ENCODE peak calls at places on chromosome 1, in seven cellular contexts. S is keratinocyte, C is testis, N is esophagus squamous epithelium, T is cardiac muscle cell, Q is mucosa of descending colon, I is right cardiac atrium. O is an unnamed sample.

GRCh38 chr1:90371106-90371813 is 345.8 kb downstream of the BARHL2 start:
- DNase-seq in C (no peak), T (no peak), Q (no peak), S (no peak), I (no peak), N (no peak), O (no peak)

GRCh38 chr1:234778215-234779159 is 168.5 kb upstream of the IRF2BP2 start:
- DNase-seq in N (no peak), T (no peak), Q (no peak), C (no peak), I (peak; percentile 36), S (no peak), O (peak; percentile 44)

GRCh38 chr1:37069406-37069805 is 35.1 kb upstream of the GRIK3 start:
- DNase-seq in T (no peak), C (no peak), Q (no peak), I (no peak), S (no peak), N (no peak), O (no peak)

GRCh38 chr1:115677172-115677542 is 35.4 kb downstream of the VANGL1 start:
- DNase-seq in Q (no peak), I (no peak), N (no peak), T (peak; percentile 22), C (no peak), S (no peak), O (no peak)

GRCh38 chr1:85328713-85329376 is 52.4 kb upstream of the BCL10 start:
- DNase-seq in I (no peak), N (no peak), S (peak; percentile 81), C (no peak), T (peak; percentile 97), Q (no peak), O (peak; percentile 17)

GRCh38 chr1:115524211-115524610 is 117.6 kb upstream of the VANGL1 start:
- DNase-seq in T (no peak), S (peak; percentile 79), I (no peak), Q (no peak), N (no peak), C (no peak), O (no peak)

GRCh38 chr1:231162300-231162969 is 577 bp downstream of the TRIM67 start:
- DNase-seq in S (no peak), T (peak; percentile 36), C (peak; percentile 25), N (no peak), I (peak; percentile 45), Q (peak; percentile 28), O (peak; percentile 14)

GRCh38 chr1:82564338-82564737 is 763.6 kb downstream of the ADGRL2 start:
- DNase-seq in Q (no peak), I (peak; percentile 14), N (no peak), S (no peak), C (peak; percentile 38), T (no peak), O (no peak)

GRCh38 chr1:19046972-19047371 is 90.5 kb upstream of the IFFO2 start:
- DNase-seq in S (no peak), T (no peak), I (no peak), C (no peak), N (no peak), Q (no peak), O (no peak)

GRCh38 chr1:236950365-236950764 is 53.9 kb downstream of the MT1HL1 start:
- DNase-seq in C (no peak), S (no peak), I (no peak), T (no peak), Q (no peak), N (no peak), O (no peak)

GRCh38 chr1:24830680-24831272 is 85.5 kb downstream of the CLIC4 start:
- DNase-seq in Q (no peak), N (no peak), I (no peak), C (no peak), S (peak; percentile 33), T (peak; percentile 83), O (peak; percentile 53)

GRCh38 chr1:69163779-69164178 is 403.9 kb upstream of the LRRC7 start:
- DNase-seq in T (no peak), C (no peak), S (no peak), I (no peak), Q (no peak), N (no peak), O (no peak)

GRCh38 chr1:97565886-97566285 is 354.9 kb downstream of the DPYD start:
- DNase-seq in T (peak; percentile 13), N (no peak), I (no peak), C (no peak), S (no peak), Q (no peak), O (no peak)

GRCh38 chr1:155177192-155177917 is 3.7 kb downstream of the TRIM46 start:
- DNase-seq in T (no peak), N (no peak), C (no peak), Q (no peak), I (no peak), S (no peak), O (no peak)

GRCh38 chr1:16145988-16146887 is 9.6 kb downstream of the EPHA2 start:
- DNase-seq in S (no peak), N (no peak), Q (peak; percentile 45), T (peak; percentile 95), I (peak; percentile 84), C (peak; percentile 85), O (no peak)

GRCh38 chr1:16143005-16143565 is 12.8 kb downstream of the EPHA2 start:
- DNase-seq in Q (no peak), S (no peak), N (no peak), T (no peak), C (no peak), I (no peak), O (no peak)

GRCh38 chr1:16143566-16144324 is 12.1 kb downstream of the EPHA2 start:
- DNase-seq in Q (peak; percentile 66), T (peak; percentile 32), I (peak; percentile 50), S (no peak), C (peak; percentile 80), N (no peak), O (peak; percentile 97)

GRCh38 chr1:16145030-16145987 is 10.6 kb downstream of the EPHA2 start:
- DNase-seq in T (peak; percentile 92), S (no peak), N (no peak), Q (peak; percentile 87), I (peak; percentile 84), C (peak; percentile 46), O (peak; percentile 80)

GRCh38 chr1:16144325-16145029 is 11.4 kb downstream of the EPHA2 start:
- DNase-seq in S (no peak), N (no peak), Q (no peak), T (no peak), I (no peak), C (no peak), O (no peak)
- H3K4me3 ChIP-seq in S (no peak overlapping the region), N (peak overlapping the region; percentile 3), Q (no peak overlapping the region), T (no peak overlapping the region), I (no peak overlapping the region), C (no peak overlapping the region), O (peak overlapping the region; percentile 41)

DNA sequence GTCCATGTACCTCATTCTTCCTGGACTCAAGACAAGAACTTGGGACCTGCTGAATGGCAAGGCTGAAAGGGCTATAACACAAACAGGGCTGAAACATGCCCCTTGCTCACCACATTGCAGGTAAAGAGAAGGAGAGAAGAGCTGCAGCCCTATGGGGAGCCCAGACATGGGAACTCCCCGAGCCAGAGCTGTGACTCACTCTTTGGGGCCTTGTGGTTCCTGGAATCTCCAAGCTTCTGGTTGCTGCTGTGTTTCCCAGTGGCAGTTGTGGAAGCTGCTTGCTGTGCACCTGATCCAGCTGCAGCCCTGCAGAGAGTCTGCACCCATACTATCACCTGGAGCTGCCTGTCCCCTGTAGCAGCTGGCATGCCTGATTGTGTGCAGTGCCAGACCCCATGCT is 82.2 kb downstream of the OLFML3 start:
- DNase-seq in T (no peak), I (no peak), N (no peak), Q (no peak), S (no peak), C (no peak), O (no peak)
- H3K4me1 ChIP-seq in T (no peaks in the 10 kb centered on the region), I (no peaks in the 10 kb centered on the region), N (no peaks in the 10 kb centered on the region), Q (no peaks in the 10 kb centered on the region), S (peaks cover 2% of the 10 kb centered on the region), C (no peaks in the 10 kb centered on the region), O (no peaks in the 10 kb centered on the region)

GRCh38 chr1:184563308-184563707 is 176.5 kb downstream of the C1orf21 start:
- DNase-seq in C (no peak), N (no peak), Q (peak; percentile 43), I (no peak), T (peak; percentile 63), S (no peak), O (peak; percentile 31)

GRCh38 chr1:184569106-184569505 is 182.3 kb downstream of the C1orf21 start:
- DNase-seq in S (no peak), Q (no peak), T (no peak), I (no peak), C (no peak), N (no peak), O (peak; percentile 53)

GRCh38 chr1:184568148-184568547 is 181.3 kb downstream of the C1orf21 start:
- DNase-seq in S (no peak), T (peak; percentile 39), I (no peak), C (no peak), Q (no peak), N (no peak), O (peak; percentile 81)

GRCh38 chr1:184567016-184567415 is 180.2 kb downstream of the C1orf21 start:
- DNase-seq in I (no peak), S (no peak), T (no peak), C (no peak), N (no peak), Q (no peak), O (no peak)

GRCh38 chr1:184567648-184568047 is 180.8 kb downstream of the C1orf21 start:
- DNase-seq in C (no peak), T (peak; percentile 87), N (no peak), S (no peak), Q (no peak), I (no peak), O (no peak)
- H3K4me3 ChIP-seq in C (no peak overlapping the region), T (no peak overlapping the region), N (no peak overlapping the region), S (no peak overlapping the region), Q (no peak overlapping the region), I (no peak overlapping the region), O (no peak overlapping the region)

DNA sequence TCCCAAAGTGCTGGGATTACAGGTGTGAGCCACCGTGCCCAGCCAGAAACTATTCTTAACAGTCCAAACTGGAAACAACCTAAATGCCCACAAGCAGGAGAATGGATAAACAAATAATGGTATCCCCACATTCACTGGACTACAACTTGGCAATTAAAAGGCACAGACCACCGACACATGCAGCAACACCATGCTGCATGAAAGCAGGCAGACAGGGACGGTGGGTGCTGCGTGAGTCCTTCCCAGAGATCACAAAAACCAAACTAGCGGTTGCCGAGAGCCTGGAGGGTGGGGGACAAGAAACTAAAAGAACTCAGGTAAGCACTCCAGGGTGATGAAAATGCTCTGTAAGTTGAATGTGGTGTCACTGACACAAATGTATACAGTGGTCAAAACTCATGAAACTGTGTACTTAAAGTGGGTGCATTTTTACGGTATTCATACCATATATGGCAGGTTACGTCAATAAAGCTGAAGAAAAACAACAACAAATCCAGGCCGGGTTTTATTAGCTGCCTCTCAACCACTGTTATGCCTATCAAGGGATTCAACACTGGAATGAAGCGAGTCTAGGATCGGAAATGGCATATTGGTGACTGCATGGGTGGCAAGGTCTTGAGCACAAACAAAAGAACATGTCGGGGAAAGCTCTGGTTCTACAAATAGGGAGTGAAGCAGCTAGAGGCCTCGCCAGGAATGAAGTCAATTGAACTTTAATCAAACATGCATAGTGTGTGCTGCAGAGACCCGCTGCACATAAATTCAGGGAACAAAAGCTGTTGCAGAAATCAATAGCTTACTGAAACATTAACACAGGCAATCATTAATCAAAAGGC is 52.4 kb downstream of the SLC45A1 start:
- DNase-seq in S (no peak), C (peak; percentile 11), T (no peak), N (no peak), I (no peak), Q (no peak), O (peak; percentile 43)
- H3K4me1 ChIP-seq in S (peaks cover 14% of the 10 kb centered on the region), C (peaks cover 53% of the 10 kb centered on the region), T (peaks cover 78% of the 10 kb centered on the region), N (peaks cover 57% of the 10 kb centered on the region), I (peaks cover 54% of the 10 kb centered on the region), Q (peaks cover 11% of the 10 kb centered on the region), O (peaks cover 6% of the 10 kb centered on the region)